ENCODE peak calls at places on chromosomes 4 and X, in four cellular contexts. D, J, X and G are unnamed samples.
A peak's percentile ranks its signal among the peaks of the same experiment; 100 is the strongest.

GRCh38 chr4:113212613-113213012 is 163.2 kb downstream of the ANK2 start:
- DNase-seq in J (no peak), X (no peak), D (no peak), G (no peak)

GRCh38 chr4:161252520-161253141 is 911.2 kb downstream of the FSTL5 start:
- DNase-seq in X (no peak), J (no peak), D (peak; percentile 70), G (no peak)

GRCh38 chr4:185535818-185536729 is 767 bp upstream of the PDLIM3 start:
- DNase-seq in J (no peak), D (peak; percentile 40), X (no peak), G (no peak)

GRCh38 chr4:81466841-81467671 is 4.7 kb downstream of the RASGEF1B start:
- DNase-seq in X (peak; percentile 14), D (peak; percentile 88), J (peak; percentile 64), G (peak; percentile 56)

GRCh38 chr4:38387348-38387747 is 276.7 kb upstream of the KLF3 start:
- DNase-seq in X (peak; percentile 31), D (peak; percentile 27), J (no peak), G (no peak)

GRCh38 chrX:19514791-19515614 is at the start of gene MAP3K15:
- DNase-seq in J (no peak), D (peak; percentile 77), X (no peak), G (no peak)

GRCh38 chr4:36921474-36922220 is 322.9 kb upstream of the NWD2 start:
- DNase-seq in D (no peak), J (no peak), X (no peak), G (no peak)

GRCh38 chrX:131830400-131831184 is 192.5 kb upstream of the STK26 start:
- DNase-seq in D (peak; percentile 99), X (peak; percentile 78), J (no peak), G (peak; percentile 54)

GRCh38 chr4:155143512-155143911 is 64.9 kb upstream of the NPY2R start:
- DNase-seq in X (no peak), J (no peak), D (no peak), G (no peak)

GRCh38 chrX:22486326-22486725 is 213.6 kb downstream of the CBLL2 start:
- DNase-seq in D (no peak), X (peak; percentile 15), J (no peak), G (no peak)

GRCh38 chr4:117661673-117662072 is 372.6 kb upstream of the NDST3 start:
- DNase-seq in J (no peak), D (no peak), X (no peak), G (no peak)

GRCh38 chrX:149825424-149825823 is 43.7 kb downstream of the MAGEA9 start:
- DNase-seq in J (peak; percentile 36), X (peak; percentile 27), D (peak; percentile 69), G (no peak)

GRCh38 chr4:15232725-15233597 is 194.9 kb upstream of the C1QTNF7 start:
- DNase-seq in J (no peak), D (peak; percentile 50), X (no peak), G (no peak)

GRCh38 chrX:149151805-149152757 is 353.0 kb downstream of the IDS start:
- DNase-seq in D (no peak), X (no peak), J (no peak), G (no peak)